ENCODE peak calls at places on chromosomes 16 and 17, in nine cellular contexts. One of them, this sample, is unnamed.

GRCh38 chr17:61444831-61445230 is 7.4 kb upstream of the TBX4 start:
- DNase-seq in stromal cell of bone marrow: no peak
- DNase-seq in osteoblast: peak
- DNase-seq in PC-3: peak
- DNase-seq in WTC11: no peak
- DNase-seq in cerebellar cortex: no peak
- DNase-seq in tibial nerve: no peak
- DNase-seq in Caki2: peak
- DNase-seq in MV-4-11: no peak
- DNase-seq in this sample: peak

GRCh38 chr17:68302066-68302564 is 10.8 kb downstream of the ARSG start:
- DNase-seq in osteoblast: peak
- DNase-seq in MV-4-11: no peak
- DNase-seq in cerebellar cortex: peak
- DNase-seq in WTC11: no peak
- DNase-seq in PC-3: no peak
- DNase-seq in Caki2: no peak
- DNase-seq in tibial nerve: peak
- DNase-seq in stromal cell of bone marrow: no peak
- DNase-seq in this sample: no peak

GRCh38 chr17:36880506-36880905 is 56.8 kb upstream of the LHX1 start:
- DNase-seq in osteoblast: no peak
- DNase-seq in Caki2: peak
- DNase-seq in stromal cell of bone marrow: no peak
- DNase-seq in cerebellar cortex: no peak
- DNase-seq in WTC11: no peak
- DNase-seq in MV-4-11: no peak
- DNase-seq in tibial nerve: no peak
- DNase-seq in PC-3: peak
- DNase-seq in this sample: no peak

GRCh38 chr17:36623281-36623680 is 21.9 kb downstream of the MRM1 start:
- DNase-seq in tibial nerve: no peak
- DNase-seq in WTC11: no peak
- DNase-seq in Caki2: no peak
- DNase-seq in stromal cell of bone marrow: no peak
- DNase-seq in MV-4-11: no peak
- DNase-seq in PC-3: no peak
- DNase-seq in cerebellar cortex: no peak
- DNase-seq in osteoblast: no peak
- DNase-seq in this sample: no peak

GRCh38 chr17:30005709-30006320 is 64.4 kb downstream of the EFCAB5 start:
- DNase-seq in osteoblast: no peak
- DNase-seq in MV-4-11: no peak
- DNase-seq in cerebellar cortex: no peak
- DNase-seq in WTC11: no peak
- DNase-seq in stromal cell of bone marrow: no peak
- DNase-seq in PC-3: peak
- DNase-seq in tibial nerve: no peak
- DNase-seq in Caki2: no peak
- DNase-seq in this sample: no peak

GRCh38 chr17:1011760-1012735 is 15.1 kb downstream of the TIMM22 start:
- DNase-seq in osteoblast: peak
- DNase-seq in MV-4-11: no peak
- DNase-seq in WTC11: no peak
- DNase-seq in PC-3: no peak
- DNase-seq in Caki2: no peak
- DNase-seq in cerebellar cortex: no peak
- DNase-seq in stromal cell of bone marrow: no peak
- DNase-seq in tibial nerve: no peak
- DNase-seq in this sample: no peak

GRCh38 chr17:45747907-45748306 is 36.2 kb upstream of the CRHR1 start:
- DNase-seq in osteoblast: no peak
- DNase-seq in WTC11: no peak
- DNase-seq in Caki2: no peak
- DNase-seq in cerebellar cortex: no peak
- DNase-seq in MV-4-11: no peak
- DNase-seq in stromal cell of bone marrow: no peak
- DNase-seq in tibial nerve: no peak
- DNase-seq in PC-3: no peak
- DNase-seq in this sample: no peak

GRCh38 chr16:81590714-81591537 is 146.3 kb downstream of the CMIP start:
- DNase-seq in WTC11: no peak
- DNase-seq in osteoblast: peak
- DNase-seq in MV-4-11: no peak
- DNase-seq in Caki2: no peak
- DNase-seq in stromal cell of bone marrow: no peak
- DNase-seq in PC-3: no peak
- DNase-seq in tibial nerve: no peak
- DNase-seq in cerebellar cortex: no peak
- DNase-seq in this sample: no peak

GRCh38 chr17:70107441-70107840 is 32.4 kb downstream of the KCNJ16 start:
- DNase-seq in Caki2: no peak
- DNase-seq in tibial nerve: no peak
- DNase-seq in WTC11: no peak
- DNase-seq in MV-4-11: no peak
- DNase-seq in osteoblast: no peak
- DNase-seq in stromal cell of bone marrow: no peak
- DNase-seq in cerebellar cortex: no peak
- DNase-seq in PC-3: no peak
- DNase-seq in this sample: no peak

GRCh38 chr16:67645397-67646121 is 615 bp downstream of the CARMIL2 start:
- DNase-seq in Caki2: no peak
- DNase-seq in stromal cell of bone marrow: no peak
- DNase-seq in MV-4-11: no peak
- DNase-seq in WTC11: peak
- DNase-seq in cerebellar cortex: no peak
- DNase-seq in PC-3: no peak
- DNase-seq in osteoblast: peak
- DNase-seq in tibial nerve: no peak
- DNase-seq in this sample: peak

GRCh38 chr17:21210411-21211076 is 3.4 kb downstream of the TMEM11 start:
- DNase-seq in tibial nerve: no peak
- DNase-seq in osteoblast: no peak
- DNase-seq in WTC11: no peak
- DNase-seq in Caki2: no peak
- DNase-seq in cerebellar cortex: peak
- DNase-seq in stromal cell of bone marrow: no peak
- DNase-seq in PC-3: no peak
- DNase-seq in MV-4-11: peak
- DNase-seq in this sample: no peak

GRCh38 chr17:282000-282911 is 70.4 kb downstream of the RPH3AL start:
- DNase-seq in PC-3: no peak
- DNase-seq in Caki2: no peak
- DNase-seq in stromal cell of bone marrow: no peak
- DNase-seq in osteoblast: peak
- DNase-seq in tibial nerve: no peak
- DNase-seq in cerebellar cortex: no peak
- DNase-seq in MV-4-11: peak
- DNase-seq in WTC11: no peak
- DNase-seq in this sample: no peak

GRCh38 chr16:48329138-48329537 is 56.1 kb downstream of the SIAH1 start:
- DNase-seq in MV-4-11: no peak
- DNase-seq in tibial nerve: no peak
- DNase-seq in stromal cell of bone marrow: no peak
- DNase-seq in Caki2: no peak
- DNase-seq in osteoblast: no peak
- DNase-seq in cerebellar cortex: no peak
- DNase-seq in PC-3: no peak
- DNase-seq in WTC11: no peak
- DNase-seq in this sample: no peak

GRCh38 chr16:12009922-12010321 is 33.4 kb downstream of the SNX29 start:
- DNase-seq in PC-3: no peak
- DNase-seq in MV-4-11: no peak
- DNase-seq in stromal cell of bone marrow: no peak
- DNase-seq in tibial nerve: no peak
- DNase-seq in Caki2: no peak
- DNase-seq in osteoblast: peak
- DNase-seq in cerebellar cortex: no peak
- DNase-seq in WTC11: no peak
- DNase-seq in this sample: no peak

GRCh38 chr17:6092923-6093468 is 22.8 kb downstream of the WSCD1 start:
- DNase-seq in MV-4-11: no peak
- DNase-seq in stromal cell of bone marrow: no peak
- DNase-seq in WTC11: no peak
- DNase-seq in cerebellar cortex: no peak
- DNase-seq in osteoblast: no peak
- DNase-seq in PC-3: no peak
- DNase-seq in tibial nerve: no peak
- DNase-seq in Caki2: no peak
- DNase-seq in this sample: no peak

GRCh38 chr17:37743612-37743874 is 1.3 kb downstream of the HNF1B start:
- DNase-seq in WTC11: no peak
- DNase-seq in PC-3: no peak
- DNase-seq in tibial nerve: no peak
- DNase-seq in stromal cell of bone marrow: no peak
- DNase-seq in cerebellar cortex: no peak
- DNase-seq in osteoblast: no peak
- DNase-seq in MV-4-11: no peak
- DNase-seq in Caki2: peak
- DNase-seq in this sample: peak

GRCh38 chr16:85662036-85662812 is 26.5 kb downstream of the GINS2 start:
- DNase-seq in tibial nerve: no peak
- DNase-seq in Caki2: no peak
- DNase-seq in stromal cell of bone marrow: no peak
- DNase-seq in cerebellar cortex: no peak
- DNase-seq in osteoblast: peak
- DNase-seq in WTC11: no peak
- DNase-seq in PC-3: no peak
- DNase-seq in MV-4-11: no peak
- DNase-seq in this sample: no peak

GRCh38 chr17:68314916-68315535 is 23.7 kb downstream of the ARSG start:
- DNase-seq in MV-4-11: peak
- DNase-seq in tibial nerve: peak
- DNase-seq in PC-3: peak
- DNase-seq in cerebellar cortex: no peak
- DNase-seq in Caki2: no peak
- DNase-seq in WTC11: no peak
- DNase-seq in stromal cell of bone marrow: no peak
- DNase-seq in osteoblast: no peak
- DNase-seq in this sample: no peak

GRCh38 chr17:61221597-61222471 is 177.8 kb upstream of the TBX2 start:
- DNase-seq in tibial nerve: no peak
- DNase-seq in MV-4-11: peak
- DNase-seq in osteoblast: no peak
- DNase-seq in Caki2: no peak
- DNase-seq in PC-3: no peak
- DNase-seq in WTC11: no peak
- DNase-seq in cerebellar cortex: no peak
- DNase-seq in stromal cell of bone marrow: no peak
- DNase-seq in this sample: no peak

GRCh38 chr16:29813644-29814562 is 1.9 kb downstream of the PRRT2 start:
- DNase-seq in WTC11: no peak
- DNase-seq in Caki2: no peak
- DNase-seq in stromal cell of bone marrow: no peak
- DNase-seq in cerebellar cortex: no peak
- DNase-seq in osteoblast: peak
- DNase-seq in MV-4-11: no peak
- DNase-seq in PC-3: no peak
- DNase-seq in tibial nerve: no peak
- DNase-seq in this sample: no peak

GRCh38 chr16:11914759-11915643 is 755 bp downstream of the GSPT1 start:
- DNase-seq in WTC11: peak
- DNase-seq in cerebellar cortex: peak
- DNase-seq in stromal cell of bone marrow: no peak
- DNase-seq in PC-3: peak
- DNase-seq in osteoblast: peak
- DNase-seq in Caki2: peak
- DNase-seq in MV-4-11: peak
- DNase-seq in tibial nerve: no peak
- DNase-seq in this sample: peak

GRCh38 chr17:2571523-2572303 is 21.7 kb upstream of the PAFAH1B1 start:
- DNase-seq in stromal cell of bone marrow: no peak
- DNase-seq in MV-4-11: no peak
- DNase-seq in cerebellar cortex: no peak
- DNase-seq in WTC11: no peak
- DNase-seq in tibial nerve: no peak
- DNase-seq in Caki2: no peak
- DNase-seq in osteoblast: no peak
- DNase-seq in PC-3: no peak
- DNase-seq in this sample: peak

GRCh38 chr17:36877774-36878173 is 59.5 kb upstream of the LHX1 start:
- DNase-seq in WTC11: no peak
- DNase-seq in cerebellar cortex: no peak
- DNase-seq in stromal cell of bone marrow: no peak
- DNase-seq in tibial nerve: no peak
- DNase-seq in MV-4-11: peak
- DNase-seq in Caki2: no peak
- DNase-seq in PC-3: no peak
- DNase-seq in osteoblast: no peak
- DNase-seq in this sample: no peak

GRCh38 chr17:17096438-17097178 is 54.4 kb downstream of the MPRIP start:
- DNase-seq in cerebellar cortex: no peak
- DNase-seq in osteoblast: no peak
- DNase-seq in tibial nerve: no peak
- DNase-seq in stromal cell of bone marrow: no peak
- DNase-seq in WTC11: no peak
- DNase-seq in MV-4-11: no peak
- DNase-seq in Caki2: no peak
- DNase-seq in PC-3: no peak
- DNase-seq in this sample: no peak

GRCh38 chr16:81004646-81005353 is 1.9 kb downstream of the CMC2 start:
- DNase-seq in osteoblast: peak
- DNase-seq in WTC11: no peak
- DNase-seq in Caki2: peak
- DNase-seq in cerebellar cortex: peak
- DNase-seq in stromal cell of bone marrow: peak
- DNase-seq in MV-4-11: peak
- DNase-seq in PC-3: peak
- DNase-seq in tibial nerve: peak
- DNase-seq in this sample: peak

GRCh38 chr17:77299256-77300015 is 158.7 kb downstream of the SEC14L1 start:
- DNase-seq in PC-3: no peak
- DNase-seq in MV-4-11: no peak
- DNase-seq in cerebellar cortex: no peak
- DNase-seq in tibial nerve: no peak
- DNase-seq in stromal cell of bone marrow: no peak
- DNase-seq in Caki2: no peak
- DNase-seq in osteoblast: peak
- DNase-seq in WTC11: no peak
- DNase-seq in this sample: no peak

GRCh38 chr17:72425796-72426173 is 305.0 kb downstream of the SOX9 start:
- DNase-seq in tibial nerve: no peak
- DNase-seq in stromal cell of bone marrow: no peak
- DNase-seq in PC-3: no peak
- DNase-seq in WTC11: no peak
- DNase-seq in cerebellar cortex: no peak
- DNase-seq in Caki2: no peak
- DNase-seq in MV-4-11: no peak
- DNase-seq in osteoblast: no peak
- DNase-seq in this sample: no peak

GRCh38 chr16:55853114-55853513 is 20.2 kb upstream of the CES1 start:
- DNase-seq in stromal cell of bone marrow: peak
- DNase-seq in cerebellar cortex: no peak
- DNase-seq in osteoblast: no peak
- DNase-seq in Caki2: no peak
- DNase-seq in MV-4-11: peak
- DNase-seq in PC-3: peak
- DNase-seq in WTC11: no peak
- DNase-seq in tibial nerve: no peak
- DNase-seq in this sample: no peak

GRCh38 chr17:37088459-37088858 is 139.7 kb downstream of the AATF start:
- DNase-seq in stromal cell of bone marrow: no peak
- DNase-seq in osteoblast: peak
- DNase-seq in Caki2: no peak
- DNase-seq in tibial nerve: no peak
- DNase-seq in PC-3: peak
- DNase-seq in WTC11: no peak
- DNase-seq in cerebellar cortex: no peak
- DNase-seq in MV-4-11: no peak
- DNase-seq in this sample: peak

GRCh38 chr17:44940768-44941167 is 6.8 kb downstream of the KIF18B start:
- DNase-seq in WTC11: no peak
- DNase-seq in osteoblast: no peak
- DNase-seq in cerebellar cortex: no peak
- DNase-seq in MV-4-11: no peak
- DNase-seq in tibial nerve: no peak
- DNase-seq in stromal cell of bone marrow: no peak
- DNase-seq in Caki2: no peak
- DNase-seq in PC-3: no peak
- DNase-seq in this sample: no peak

This sample was measured in DMS53.